ENCODE peak calls at places on chromosome 15, in seven cellular contexts. R is CD8-positive, alpha-beta memory T cell; O is stimulated activated CD4-positive, alpha-beta T cell treated with anti-CD3 and anti-CD28 coated beads, TNF-alpha, amount 100 ng/mL, for 4 hours; C is fibroblast of pulmonary artery; P is spleen; A is activated T-cell treated with anti-CD3 and anti-CD28 coated beads for 24 hours; N is CD4-positive, alpha-beta T cell. Q is an unnamed sample.

GRCh38 chr15:67382723-67383122 is 128.1 kb downstream of the IQCH start:
- DNase-seq in A (no peak), C (no peak), P (no peak), N (no peak), O (no peak), R (no peak), Q (no peak)

GRCh38 chr15:100082761-100083402 is 258.9 kb downstream of the ADAMTS17 start:
- DNase-seq in R (no peak), N (no peak), A (no peak), P (peak), O (no peak), C (no peak), Q (no peak)

GRCh38 chr15:94412979-94413741 is 181.8 kb downstream of the MCTP2 start:
- DNase-seq in N (no peak), A (no peak), R (no peak), C (peak), P (no peak), O (no peak), Q (peak)

GRCh38 chr15:70375006-70375409 is 277.3 kb upstream of the TLE3 start:
- DNase-seq in P (peak), R (no peak), N (no peak), O (no peak), C (peak), A (no peak), Q (no peak)

GRCh38 chr15:52097176-52097575 is 15.4 kb downstream of the BCL2L10 start:
- DNase-seq in O (no peak), N (no peak), A (no peak), P (no peak), R (no peak), C (peak), Q (no peak)

GRCh38 chr15:45126535-45127158 is 3.0 kb downstream of the DUOXA1 start:
- DNase-seq in R (no peak), N (no peak), O (no peak), C (peak), A (peak), P (no peak), Q (peak)

GRCh38 chr15:47715856-47716445 is 1.4 kb upstream of the SEMA6D start:
- DNase-seq in R (no peak), P (no peak), A (no peak), N (no peak), O (no peak), C (peak), Q (no peak)

GRCh38 chr15:45588199-45588910 is 1.2 kb downstream of the BLOC1S6 start:
- DNase-seq in A (no peak), O (no peak), P (no peak), N (no peak), C (peak), R (no peak), Q (no peak)

GRCh38 chr15:60740787-60741354 is 261.9 kb upstream of the ICE2 start:
- DNase-seq in N (no peak), O (no peak), C (peak), A (no peak), R (no peak), P (no peak), Q (no peak)

GRCh38 chr15:42146551-42147430 is 9.6 kb downstream of the PLA2G4F start:
- DNase-seq in O (no peak), A (no peak), N (no peak), R (no peak), P (no peak), C (no peak), Q (no peak)

GRCh38 chr15:71391421-71392047 is 276.3 kb downstream of the THSD4 start:
- DNase-seq in N (no peak), R (no peak), A (no peak), O (no peak), P (no peak), C (no peak), Q (no peak)

GRCh38 chr15:31390777-31391486 is 64.3 kb downstream of the KLF13 start:
- DNase-seq in P (no peak), A (no peak), O (no peak), N (no peak), C (no peak), R (no peak), Q (no peak)

GRCh38 chr15:31472636-31473383 is 146.2 kb downstream of the KLF13 start:
- DNase-seq in C (peak), O (no peak), P (peak), A (peak), N (no peak), R (peak), Q (peak)

GRCh38 chr15:91422704-91423254 is 322.7 kb downstream of the SV2B start:
- DNase-seq in N (no peak), P (no peak), A (no peak), O (no peak), R (no peak), C (no peak), Q (peak)

GRCh38 chr15:91099616-91100560 is at the start of gene SV2B:
- DNase-seq in N (peak), C (peak), R (no peak), O (peak), A (peak), P (peak), Q (no peak)

GRCh38 chr15:63387741-63388468 is 6.3 kb upstream of the CA12 start:
- DNase-seq in O (no peak), P (no peak), A (no peak), N (no peak), C (no peak), R (no peak), Q (no peak)

GRCh38 chr15:43095243-43095642 is 10.6 kb downstream of the UBR1 start:
- DNase-seq in O (no peak), P (no peak), R (no peak), A (no peak), C (peak), N (no peak), Q (no peak)

GRCh38 chr15:77107068-77107467 is 36.2 kb upstream of the TSPAN3 start:
- DNase-seq in C (peak), A (no peak), P (no peak), O (no peak), R (no peak), N (no peak), Q (no peak)

GRCh38 chr15:91655891-91656290 is 197.6 kb upstream of the SLCO3A1 start:
- DNase-seq in P (no peak), A (no peak), N (no peak), O (no peak), C (no peak), R (no peak), Q (no peak)

GRCh38 chr15:81189583-81190283 is 6.9 kb upstream of the IL16 start:
- DNase-seq in N (no peak), O (no peak), A (no peak), C (peak), R (no peak), P (no peak), Q (no peak)